ENCODE peak calls at places on chromosomes 4 and X, in four cellular contexts. L is stomach, T is esophagus muscularis mucosa, V is suprapubic skin. F is an unnamed sample.

GRCh38 chr4:188015025-188015778 is 19.6 kb downstream of the ZFP42 start:
- DNase-seq in V (no peak), T (no peak), L (no peak), F (peak; percentile 45)

GRCh38 chr4:134278675-134279074 is 77.1 kb upstream of the PABPC4L start:
- DNase-seq in V (no peak), T (no peak), L (no peak), F (no peak)

GRCh38 chrX:46628406-46629371 is 55.1 kb downstream of the CHST7 start:
- DNase-seq in V (peak; percentile 82), L (no peak), T (no peak), F (peak; percentile 16)

GRCh38 chrX:20514358-20514757 is 247.6 kb upstream of the RPS6KA3 start:
- DNase-seq in V (no peak), L (no peak), T (no peak), F (no peak)

GRCh38 chr4:173403051-173403450 is 4.1 kb upstream of the SCRG1 start:
- DNase-seq in T (no peak), V (no peak), L (no peak), F (no peak)

GRCh38 chr4:3642056-3642630 is 109.9 kb upstream of the LRPAP1 start:
- DNase-seq in V (no peak), L (no peak), T (no peak), F (no peak)

GRCh38 chr4:139247241-139247640 is 32.8 kb downstream of the MGARP start:
- DNase-seq in V (no peak), L (no peak), T (no peak), F (no peak)

GRCh38 chr4:147802346-147802745 is 70.5 kb downstream of the ARHGAP10 start:
- DNase-seq in V (no peak), T (no peak), L (no peak), F (no peak)

GRCh38 chrX:82765806-82766205 is 742.3 kb upstream of the POU3F4 start:
- DNase-seq in L (no peak), V (no peak), T (no peak), F (no peak)
- TF ChIP-seq POLR2AphosphoS5 in L (no peak), V (no peak), T (no peak), F (no peak)

GRCh38 chr4:39732728-39733127 is 34.8 kb downstream of the UBE2K start:
- DNase-seq in T (no peak), V (no peak), L (no peak), F (no peak)
- TF ChIP-seq POLR2A in T (no peak), V (no peak), L (no peak), F (no peak)

DNA sequence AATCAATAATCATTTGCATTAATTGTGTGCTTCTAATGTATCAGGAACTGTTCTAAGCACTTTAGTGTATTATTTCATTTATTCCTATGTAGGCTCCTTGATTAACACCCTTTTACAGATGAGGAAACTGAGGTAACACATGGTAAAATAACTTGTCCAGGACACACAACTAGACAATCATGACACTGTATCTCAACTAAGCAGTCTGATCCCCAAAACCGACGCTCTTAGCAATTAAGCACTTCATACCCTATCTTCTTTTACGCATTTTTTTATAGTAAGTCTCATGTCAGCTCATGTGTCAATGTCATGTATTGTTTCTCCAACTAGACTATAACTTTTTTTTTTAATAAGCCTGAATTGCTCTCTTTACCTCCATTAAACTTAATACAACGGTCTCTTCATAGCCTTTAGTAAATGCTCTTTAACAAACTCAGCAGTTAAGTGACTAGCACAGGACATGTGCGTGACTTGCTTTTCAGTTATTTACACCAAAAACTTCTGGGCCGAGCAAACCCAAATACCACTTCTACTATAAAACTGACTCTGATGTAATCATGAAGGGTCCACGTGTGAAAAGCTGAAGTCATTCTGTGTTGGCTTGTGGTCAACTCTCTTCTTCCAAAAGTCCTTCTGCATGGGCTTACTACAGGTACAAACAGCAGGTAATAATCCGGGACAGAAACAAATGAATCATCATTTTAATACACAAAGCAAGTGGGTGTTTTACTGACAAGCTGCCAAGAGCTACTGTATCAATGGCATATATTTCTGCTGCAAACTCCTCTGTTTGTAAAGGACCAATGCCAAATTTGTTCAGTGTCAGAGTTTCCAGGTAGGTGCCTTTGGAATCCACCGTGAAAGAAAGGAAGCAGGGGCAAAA is 7.9 kb upstream of the AMBN start:
- DNase-seq in V (no peak), L (peak; percentile 39), T (no peak), F (no peak)
- TF ChIP-seq EP300 in V (no peak), L (no peak), T (no peak), F (no peak)

GRCh38 chr4:162912482-162912881 is 254.2 kb downstream of the NAF1 start:
- DNase-seq in L (no peak), V (no peak), T (no peak), F (no peak)
- TF ChIP-seq POLR2AphosphoS5 in L (no peak), V (no peak), T (no peak), F (no peak)

DNA sequence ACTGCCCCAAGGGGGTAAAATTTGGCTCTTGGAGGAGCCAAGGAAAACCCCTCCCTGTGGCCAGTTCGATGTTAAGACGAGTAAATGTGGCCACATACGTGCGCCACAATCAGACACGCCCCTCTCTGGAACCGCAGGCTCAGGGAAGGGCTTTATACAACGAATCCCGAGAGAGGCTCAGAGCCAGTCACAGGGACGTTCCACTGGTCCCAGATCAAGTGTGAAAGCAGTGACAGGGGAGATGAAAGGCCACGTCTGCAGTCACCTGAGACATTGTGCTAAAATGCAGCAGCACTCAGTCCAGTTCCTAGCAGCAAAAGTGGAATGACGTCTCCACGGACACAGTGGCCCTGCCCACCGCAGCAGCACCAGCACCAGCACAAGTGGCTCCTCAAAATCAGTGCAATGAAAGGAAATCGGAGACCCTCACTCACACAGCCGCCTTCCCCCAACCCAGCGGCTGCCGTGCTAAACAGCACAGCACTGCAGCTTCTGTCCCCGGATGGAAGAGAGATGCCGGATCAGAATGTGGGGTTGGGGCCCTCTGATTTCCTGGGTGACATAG is 67.9 kb downstream of the ACOX3 start:
- DNase-seq in L (no peak), T (no peak), V (no peak), F (no peak)
- TF ChIP-seq POLR2A in L (no peak), T (no peak), V (no peak), F (no peak)

GRCh38 chrX:124256981-124257380 is 75.5 kb upstream of the TEX13D start:
- DNase-seq in L (no peak), T (no peak), V (no peak), F (no peak)

GRCh38 chrX:124257924-124258706 is 74.3 kb upstream of the TEX13D start:
- DNase-seq in L (no peak), V (no peak), T (no peak), F (no peak)

GRCh38 chrX:124260845-124261244 is 71.6 kb upstream of the TEX13D start:
- DNase-seq in T (no peak), V (no peak), L (no peak), F (no peak)

GRCh38 chrX:124256209-124256608 is 76.3 kb upstream of the TEX13D start:
- DNase-seq in L (no peak), V (no peak), T (no peak), F (no peak)
- TF ChIP-seq EP300 in L (no peak), V (no peak), T (no peak), F (no peak)

DNA sequence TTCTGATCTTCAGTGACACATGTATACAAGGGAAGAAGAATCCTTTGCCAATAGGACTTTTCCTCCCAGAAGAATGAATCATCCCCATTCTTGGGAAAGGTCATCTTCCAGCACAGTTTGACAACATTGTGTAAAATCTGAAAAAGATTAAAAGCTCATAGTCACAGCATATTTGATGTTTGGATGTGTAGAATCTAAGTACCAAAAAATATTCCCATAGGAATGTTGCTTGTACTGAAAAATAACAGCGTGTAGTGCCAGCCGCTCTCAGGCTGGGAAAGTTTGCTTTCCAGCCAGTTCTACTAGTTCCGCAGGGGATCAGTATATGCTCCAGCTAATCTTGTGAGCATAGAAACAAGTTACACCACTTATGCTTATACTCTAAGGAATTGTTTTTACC is 74.7 kb upstream of the IL13RA1 start:
- DNase-seq in T (no peak), V (no peak), L (peak; percentile 46), F (no peak)
- TF ChIP-seq POLR2AphosphoS5 in T (no peak), V (no peak), L (no peak), F (no peak)

GRCh38 chr4:151408630-151409469 is at the start of gene FHIP1A:
- DNase-seq in V (peak; percentile 84), T (no peak), L (peak; percentile 95), F (peak; percentile 93)
- TF ChIP-seq POLR2A in V (peak; percentile 25), T (no peak), L (no peak), F (peak; percentile 91)

F was measured in transverse colon.